ENCODE peak calls at places on chromosomes 4 and X, in nine cellular contexts. T is cardiac fibroblast; O is CD4-positive, alpha-beta T cell; U is AG04449; B is K562; J is left ventricle myocardium inferior; M is kidney epithelial cell; V is mucosa of descending colon; S is progenitor cell of endocrine pancreas. H is an unnamed sample.
A peak's percentile ranks its signal among the peaks of the same experiment; 100 is the strongest.

GRCh38 chr4:83356899-83357661 is 22.4 kb upstream of the HPSE start:
- DNase-seq in B (no peak), M (peak; percentile 58), U (peak; percentile 70), S (no peak), O (no peak), T (peak; percentile 97), V (no peak), J (no peak), H (no peak)

GRCh38 chrX:71160475-71160874 is 15.8 kb downstream of the NLGN3 start:
- DNase-seq in B (no peak), T (peak; percentile 22), M (no peak), U (no peak), J (no peak), O (no peak), S (no peak), V (no peak), H (no peak)

GRCh38 chr4:52588097-52588496 is 71.0 kb downstream of the USP46 start:
- DNase-seq in V (peak; percentile 37), O (no peak), S (no peak), J (peak; percentile 21), M (no peak), U (no peak), T (peak; percentile 31), B (peak; percentile 51), H (no peak)

GRCh38 chr4:138158746-138159297 is 83.3 kb downstream of the SLC7A11 start:
- DNase-seq in O (no peak), M (peak; percentile 37), T (peak; percentile 53), J (no peak), V (no peak), U (peak; percentile 29), B (no peak), S (no peak), H (no peak)

GRCh38 chrX:68354869-68355628 is 78.2 kb downstream of the OPHN1 start:
- DNase-seq in O (no peak), J (no peak), M (no peak), B (no peak), V (no peak), T (no peak), S (no peak), U (no peak), H (no peak)

GRCh38 chr4:38621004-38621684 is 42.9 kb upstream of the KLF3 start:
- DNase-seq in M (no peak), B (peak; percentile 45), T (peak; percentile 89), V (peak; percentile 75), U (no peak), J (no peak), S (no peak), O (no peak), H (no peak)

GRCh38 chrX:80388206-80388605 is 32.0 kb upstream of the TENT5D start:
- DNase-seq in B (no peak), V (no peak), J (no peak), T (no peak), S (no peak), M (no peak), O (no peak), U (no peak), H (no peak)

GRCh38 chr4:150337709-150338108 is 244.2 kb upstream of the MAB21L2 start:
- DNase-seq in T (peak; percentile 43), B (no peak), U (peak; percentile 50), J (no peak), O (no peak), S (no peak), V (no peak), M (no peak), H (no peak)

GRCh38 chr4:80259012-80259411 is 7.5 kb upstream of the FGF5 start:
- DNase-seq in T (no peak), U (no peak), S (no peak), V (no peak), M (no peak), B (no peak), J (no peak), O (no peak), H (no peak)

GRCh38 chrX:103529550-103529949 is 10.3 kb upstream of the RAB40A start:
- DNase-seq in T (no peak), J (no peak), V (no peak), B (no peak), U (no peak), M (no peak), S (no peak), O (no peak), H (no peak)

GRCh38 chr4:8607603-8608481 is 15.3 kb downstream of the CPZ start:
- DNase-seq in O (peak; percentile 22), U (no peak), J (no peak), S (peak; percentile 83), M (no peak), T (peak; percentile 7), B (peak; percentile 80), V (peak; percentile 29), H (peak; percentile 86)

GRCh38 chr4:101355767-101356702 is 8.7 kb upstream of the PPP3CA start:
- DNase-seq in M (no peak), O (no peak), T (peak; percentile 83), B (no peak), V (no peak), S (no peak), U (peak; percentile 53), J (no peak), H (no peak)

GRCh38 chr4:104015680-104016079 is 295.9 kb upstream of the TACR3 start:
- DNase-seq in J (no peak), O (no peak), B (no peak), V (peak; percentile 7), U (no peak), M (no peak), S (no peak), T (peak; percentile 1), H (no peak)

GRCh38 chr4:71189471-71189870 is 149.3 kb upstream of the SLC4A4 start:
- DNase-seq in M (no peak), O (no peak), U (no peak), B (no peak), T (peak; percentile 53), J (no peak), S (no peak), V (peak; percentile 40), H (no peak)

GRCh38 chr4:10106421-10107039 is 10.1 kb downstream of the WDR1 start:
- DNase-seq in V (peak; percentile 63), S (no peak), J (no peak), B (no peak), O (no peak), U (peak; percentile 93), M (peak; percentile 94), T (peak; percentile 94), H (no peak)

GRCh38 chr4:182897601-182898478 is 19.3 kb downstream of the DCTD start:
- DNase-seq in S (no peak), O (no peak), V (no peak), J (no peak), T (no peak), B (no peak), U (no peak), M (no peak), H (no peak)

GRCh38 chrX:129754266-129755024 is 15.7 kb downstream of the XPNPEP2 start:
- DNase-seq in O (no peak), J (no peak), T (no peak), M (no peak), B (peak; percentile 64), V (no peak), S (no peak), U (no peak), H (no peak)

GRCh38 chrX:110219920-110220319 is 98.0 kb downstream of the AMMECR1 start:
- DNase-seq in B (no peak), U (no peak), O (no peak), V (no peak), T (peak; percentile 44), J (no peak), M (no peak), S (no peak), H (no peak)

GRCh38 chrX:7068939-7069367 is 78.6 kb upstream of the STS start:
- DNase-seq in O (no peak), T (no peak), J (no peak), S (no peak), U (no peak), M (no peak), B (no peak), V (no peak), H (no peak)

GRCh38 chr4:972651-973424 is 531 bp downstream of the DGKQ start:
- DNase-seq in M (no peak), B (peak; percentile 74), J (peak; percentile 40), S (no peak), V (peak; percentile 54), T (peak; percentile 20), U (no peak), O (peak; percentile 48), H (no peak)

GRCh38 chr4:125316781-125317525 is 2.2 kb downstream of the FAT4 start:
- DNase-seq in S (peak; percentile 14), B (no peak), V (no peak), O (no peak), T (peak; percentile 35), U (no peak), J (peak; percentile 40), M (no peak), H (peak; percentile 69)
- TF ChIP-seq CTCF in S (peak; percentile 24), B (no peak), V (no peak), O (no peak), T (peak; percentile 39), U (peak; percentile 56), J (no peak), M (peak; percentile 28), H (peak; percentile 37)

DNA sequence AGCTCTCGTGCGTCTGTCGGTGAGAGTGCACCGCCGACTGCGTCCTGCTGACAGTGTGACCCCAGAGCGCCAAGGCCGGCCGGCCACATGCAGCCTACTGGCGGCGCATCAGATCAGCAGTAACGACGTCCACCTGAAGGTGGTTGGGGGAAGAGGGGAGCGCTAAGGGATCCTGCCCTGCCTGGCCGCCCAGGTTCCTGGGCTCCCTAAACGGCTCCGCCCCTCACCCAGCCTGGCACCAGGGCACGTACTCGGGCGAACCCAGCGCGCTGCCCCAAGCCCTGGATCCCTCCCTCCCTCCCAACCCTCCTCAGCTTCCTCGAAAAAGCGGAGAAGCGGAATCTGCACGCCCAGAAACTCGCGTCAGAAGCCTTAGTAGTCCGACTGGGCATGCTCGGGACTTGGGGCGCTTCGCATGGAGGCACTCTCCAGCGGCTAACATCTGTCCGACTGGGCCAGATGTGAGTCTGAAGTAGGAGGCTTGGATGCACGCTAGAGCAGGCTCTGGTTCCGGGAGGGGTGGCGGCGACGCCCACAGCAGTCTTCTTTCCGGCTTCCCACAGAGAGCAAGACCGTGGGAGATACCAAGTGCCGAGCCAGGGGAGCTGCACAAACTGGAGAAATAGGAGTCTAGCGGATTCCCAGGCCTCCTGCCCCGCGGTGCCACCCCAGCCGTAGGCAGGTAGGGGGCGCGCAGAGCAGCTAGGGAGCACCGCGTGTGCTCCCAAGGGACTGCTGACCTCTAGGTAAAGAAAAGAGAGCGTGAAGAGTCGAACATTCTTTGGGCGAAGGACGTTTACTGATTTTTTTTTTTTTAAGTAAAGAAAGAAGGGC is 114.4 kb upstream of the TEX13C start:
- DNase-seq in S (peak; percentile 48), B (no peak), T (no peak), J (peak; percentile 49), O (no peak), V (peak; percentile 14), U (no peak), M (peak; percentile 37), H (peak; percentile 72)
- TF ChIP-seq CTCF in S (peak; percentile 58), B (no peak), T (no peak), J (no peak), O (no peak), V (no peak), U (no peak), M (peak; percentile 60), H (peak; percentile 61)

GRCh38 chrX:153573999-153574398 is 24.9 kb downstream of the CCNQ start:
- DNase-seq in O (no peak), U (no peak), T (no peak), J (no peak), S (no peak), V (no peak), B (peak; percentile 20), M (no peak), H (no peak)
- TF ChIP-seq CTCF in O (no peak), U (no peak), T (no peak), J (no peak), S (peak; percentile 15), V (no peak), B (peak; percentile 30), M (no peak), H (no peak)

GRCh38 chrX:136028383-136028984 is 43.2 kb downstream of the SLC9A6 start:
- DNase-seq in B (no peak), V (peak; percentile 7), J (no peak), T (peak; percentile 75), M (peak; percentile 9), S (no peak), O (no peak), U (no peak), H (no peak)
- TF ChIP-seq CTCF in B (peak; percentile 68), V (peak; percentile 8), J (peak; percentile 63), T (peak; percentile 40), M (peak; percentile 57), S (peak; percentile 62), O (peak; percentile 55), U (peak; percentile 19), H (peak; percentile 78)